ENCODE peak calls at places on chromosomes 7 and 10, in nine cellular contexts. H, I, Q, E, C, F, O, Y and D are unnamed samples.

GRCh38 chr10:110206988-110207804 is at the start of gene MXI1:
- DNase-seq in I (peak), Q (peak), H (no peak), E (peak), Y (peak), C (peak), F (peak), O (peak), D (no peak)

GRCh38 chr10:103695584-103696005 is 159.8 kb downstream of the SH3PXD2A start:
- DNase-seq in H (no peak), O (no peak), I (no peak), C (peak), E (no peak), Q (no peak), Y (peak), F (no peak), D (no peak)

GRCh38 chr7:85000973-85001372 is 185.9 kb downstream of the SEMA3D start:
- DNase-seq in Q (no peak), I (no peak), Y (no peak), C (no peak), O (no peak), H (no peak), F (no peak), E (no peak), D (no peak)

GRCh38 chr7:82017334-82017943 is 247.6 kb upstream of the HGF start:
- DNase-seq in O (no peak), H (no peak), I (peak), E (no peak), F (no peak), Y (no peak), C (peak), Q (no peak), D (no peak)

GRCh38 chr10:103168436-103168835 is 24.6 kb downstream of the NT5C2 start:
- DNase-seq in Q (no peak), F (no peak), E (no peak), C (peak), H (peak), O (no peak), I (peak), Y (no peak), D (no peak)

GRCh38 chr7:138663741-138664710 is 37.1 kb downstream of the SVOPL start:
- DNase-seq in C (peak), O (no peak), Q (no peak), Y (no peak), E (no peak), I (no peak), H (no peak), F (no peak), D (peak)

GRCh38 chr10:51285586-51285985 is 211.3 kb downstream of the PRKG1 start:
- DNase-seq in O (no peak), F (no peak), C (no peak), I (no peak), Y (no peak), Q (no peak), E (no peak), H (no peak), D (no peak)

GRCh38 chr7:131717181-131717580 is 160.8 kb upstream of the PODXL start:
- DNase-seq in H (no peak), F (no peak), Q (peak), E (no peak), I (no peak), O (no peak), C (no peak), Y (no peak), D (no peak)

GRCh38 chr7:372939-373791 is 83.2 kb downstream of the FOXL3 start:
- DNase-seq in I (no peak), Y (peak), C (no peak), F (peak), O (no peak), H (no peak), Q (no peak), E (peak), D (peak)

GRCh38 chr10:124681626-124682552 is 62.3 kb downstream of the FAM53B start:
- DNase-seq in O (no peak), H (no peak), Y (peak), Q (no peak), F (no peak), E (no peak), C (no peak), I (no peak), D (no peak)

GRCh38 chr7:75650671-75651070 is 88.1 kb downstream of the HIP1 start:
- DNase-seq in C (no peak), Q (no peak), H (no peak), Y (peak), F (no peak), E (no peak), I (no peak), O (no peak), D (peak)

GRCh38 chr10:43595739-43596298 is 10.4 kb upstream of the ZNF485 start:
- DNase-seq in I (no peak), C (no peak), H (no peak), E (no peak), F (no peak), Y (no peak), Q (no peak), O (no peak), D (no peak)

GRCh38 chr7:31052504-31052840 is 364 bp downstream of the ADCYAP1R1 start:
- DNase-seq in Y (no peak), I (no peak), F (no peak), Q (no peak), C (no peak), E (no peak), H (no peak), O (no peak), D (no peak)

GRCh38 chr10:44935201-44935960 is 24.2 kb upstream of the RASSF4 start:
- DNase-seq in Q (peak), E (no peak), H (peak), F (peak), Y (peak), I (peak), O (no peak), C (peak), D (no peak)

DNA sequence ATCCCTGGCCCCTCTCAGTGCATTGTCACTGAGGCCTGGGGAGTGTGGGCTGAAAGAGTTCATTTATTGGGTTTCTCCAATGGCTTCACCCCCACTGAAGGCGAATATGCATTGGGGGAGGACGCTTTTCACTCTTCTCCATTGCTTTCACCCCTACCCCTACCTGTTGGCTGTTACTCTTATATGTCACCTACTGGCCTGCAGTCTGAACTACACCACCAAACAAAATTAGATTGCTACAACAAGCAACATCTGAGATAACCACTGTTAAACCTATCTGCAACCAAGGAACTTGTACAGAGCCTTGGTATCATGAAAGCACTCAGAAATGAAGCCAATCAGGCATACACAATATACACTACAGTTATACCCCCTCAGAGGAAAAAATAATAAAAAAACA is 203.7 kb downstream of the REEP3 start:
- DNase-seq in C (no peak), H (no peak), O (no peak), E (no peak), Q (no peak), I (no peak), Y (no peak), F (no peak), D (no peak)
- TF ChIP-seq CTCF in C (no peak), H (no peak), O (no peak), E (no peak), Q (no peak), I (peak), Y (no peak), F (no peak), D (no peak)

GRCh38 chr10:116352125-116352524 is 27.9 kb downstream of the CCDC172 start:
- DNase-seq in C (no peak), H (no peak), Q (no peak), O (no peak), E (no peak), I (no peak), Y (no peak), F (no peak), D (no peak)
- TF ChIP-seq CTCF in C (no peak), H (no peak), Q (no peak), O (no peak), E (no peak), I (no peak), Y (no peak), F (no peak), D (no peak)

GRCh38 chr10:47237316-47238260 is 62.4 kb upstream of the GDF10 start:
- DNase-seq in O (no peak), I (no peak), Q (peak), H (no peak), C (no peak), E (no peak), F (no peak), Y (no peak), D (no peak)
- TF ChIP-seq CTCF in O (no peak), I (peak), Q (no peak), H (no peak), C (no peak), E (no peak), F (no peak), Y (no peak), D (no peak)

DNA sequence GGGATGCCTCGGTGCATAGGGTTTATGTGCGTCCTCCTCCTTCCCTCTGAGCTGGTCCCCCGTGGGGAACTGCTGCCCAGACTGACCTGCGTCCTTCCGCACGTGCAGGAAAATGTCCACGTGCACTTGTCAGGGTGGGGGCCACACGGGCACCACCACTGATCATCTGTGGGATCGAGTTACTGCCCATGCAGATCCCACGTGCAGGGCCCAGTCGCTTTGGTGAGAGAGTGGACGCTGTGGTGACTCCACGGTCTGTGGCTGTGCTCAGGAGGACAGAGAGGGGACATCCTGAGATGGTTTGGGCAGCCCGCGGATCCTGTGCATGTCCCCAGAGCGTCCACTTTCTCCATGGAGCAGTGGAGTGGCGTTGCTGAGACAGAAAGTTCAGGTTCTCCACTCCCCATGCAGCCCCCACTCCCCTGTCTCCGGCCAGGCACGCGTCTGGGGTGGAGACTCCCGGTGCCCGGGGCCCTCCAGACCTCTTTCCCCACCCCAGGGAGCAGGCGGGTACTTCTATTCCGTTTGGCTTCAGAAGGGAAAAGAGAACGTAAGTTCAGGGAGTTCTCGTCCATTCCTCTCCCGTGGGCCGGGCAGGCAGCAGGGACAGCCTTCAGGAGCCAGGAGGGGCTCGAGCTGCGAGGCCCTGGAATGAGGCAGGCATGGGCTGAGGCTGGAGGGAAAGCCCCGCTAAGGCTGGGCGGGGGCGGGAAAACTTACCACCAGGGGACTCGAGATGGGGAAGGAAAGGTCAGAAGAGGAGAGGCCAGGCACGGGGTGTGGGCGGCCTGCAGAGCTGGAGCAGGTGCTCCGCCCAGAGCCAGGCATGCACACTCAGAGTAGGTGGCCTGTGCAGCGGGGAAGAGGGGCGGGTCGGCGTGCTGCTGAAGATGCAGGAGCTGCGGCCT is 59.9 kb downstream of the EGFR start:
- DNase-seq in F (no peak), E (no peak), H (no peak), I (no peak), C (no peak), Q (no peak), O (no peak), Y (no peak), D (no peak)
- TF ChIP-seq CTCF in F (no peak), E (no peak), H (no peak), I (no peak), C (no peak), Q (no peak), O (no peak), Y (no peak), D (no peak)

DNA sequence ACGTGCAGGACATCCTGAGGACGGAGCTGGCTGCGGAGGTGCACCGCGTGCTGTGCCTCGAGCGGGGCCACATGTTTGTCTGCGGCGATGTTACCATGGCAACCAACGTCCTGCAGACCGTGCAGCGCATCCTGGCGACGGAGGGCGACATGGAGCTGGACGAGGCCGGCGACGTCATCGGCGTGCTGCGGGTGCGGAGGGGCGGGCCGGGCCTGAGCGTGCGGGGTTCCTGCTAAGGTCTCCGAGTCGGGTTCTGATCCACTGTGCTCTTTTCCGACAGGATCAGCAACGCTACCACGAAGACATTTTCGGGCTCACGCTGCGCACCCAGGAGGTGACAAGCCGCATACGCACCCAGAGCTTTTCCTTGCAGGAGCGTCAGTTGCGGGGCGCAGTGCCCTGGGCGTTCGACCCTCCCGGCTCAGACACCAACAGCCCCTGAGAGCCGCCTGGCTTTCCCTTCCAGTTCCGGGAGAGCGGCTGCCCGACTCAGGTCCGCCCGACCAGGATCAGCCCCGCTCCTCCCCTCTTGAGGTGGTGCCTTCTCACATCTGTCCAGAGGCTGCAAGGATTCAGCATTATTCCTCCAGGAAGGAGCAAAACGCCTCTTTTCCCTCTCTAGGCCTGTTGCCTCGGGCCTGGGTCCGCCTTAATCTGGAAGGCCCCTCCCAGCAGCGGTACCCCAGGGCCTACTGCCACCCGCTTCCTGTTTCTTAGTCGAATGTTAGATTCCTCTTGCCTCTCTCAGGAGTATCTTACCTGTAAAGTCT is 10.4 kb downstream of the ATG9B start:
- DNase-seq in Y (peak), Q (peak), E (peak), O (peak), H (no peak), I (peak), C (peak), F (peak), D (no peak)
- TF ChIP-seq CTCF in Y (peak), Q (no peak), E (no peak), O (no peak), H (peak), I (peak), C (no peak), F (peak), D (no peak)

GRCh38 chr10:26626066-26626465 is 71.4 kb upstream of the PDSS1 start:
- DNase-seq in H (no peak), F (no peak), I (no peak), C (no peak), Q (no peak), O (no peak), E (no peak), Y (no peak), D (no peak)

GRCh38 chr10:26628395-26628794 is 69.1 kb upstream of the PDSS1 start:
- DNase-seq in O (no peak), Q (no peak), E (no peak), C (no peak), F (no peak), H (no peak), Y (no peak), I (no peak), D (no peak)

GRCh38 chr10:26624017-26624416 is 73.5 kb upstream of the PDSS1 start:
- DNase-seq in O (no peak), E (no peak), Q (no peak), F (no peak), I (no peak), C (no peak), Y (no peak), H (no peak), D (no peak)

GRCh38 chr10:26622891-26623290 is 74.6 kb upstream of the PDSS1 start:
- DNase-seq in H (no peak), I (no peak), C (no peak), E (no peak), Q (no peak), Y (no peak), O (no peak), F (no peak), D (no peak)

GRCh38 chr10:26627320-26627719 is 70.2 kb upstream of the PDSS1 start:
- DNase-seq in Q (no peak), E (no peak), I (no peak), F (no peak), C (no peak), O (no peak), Y (no peak), H (no peak), D (no peak)
- TF ChIP-seq CTCF in Q (no peak), E (no peak), I (peak), F (no peak), C (no peak), O (no peak), Y (no peak), H (no peak), D (no peak)

DNA sequence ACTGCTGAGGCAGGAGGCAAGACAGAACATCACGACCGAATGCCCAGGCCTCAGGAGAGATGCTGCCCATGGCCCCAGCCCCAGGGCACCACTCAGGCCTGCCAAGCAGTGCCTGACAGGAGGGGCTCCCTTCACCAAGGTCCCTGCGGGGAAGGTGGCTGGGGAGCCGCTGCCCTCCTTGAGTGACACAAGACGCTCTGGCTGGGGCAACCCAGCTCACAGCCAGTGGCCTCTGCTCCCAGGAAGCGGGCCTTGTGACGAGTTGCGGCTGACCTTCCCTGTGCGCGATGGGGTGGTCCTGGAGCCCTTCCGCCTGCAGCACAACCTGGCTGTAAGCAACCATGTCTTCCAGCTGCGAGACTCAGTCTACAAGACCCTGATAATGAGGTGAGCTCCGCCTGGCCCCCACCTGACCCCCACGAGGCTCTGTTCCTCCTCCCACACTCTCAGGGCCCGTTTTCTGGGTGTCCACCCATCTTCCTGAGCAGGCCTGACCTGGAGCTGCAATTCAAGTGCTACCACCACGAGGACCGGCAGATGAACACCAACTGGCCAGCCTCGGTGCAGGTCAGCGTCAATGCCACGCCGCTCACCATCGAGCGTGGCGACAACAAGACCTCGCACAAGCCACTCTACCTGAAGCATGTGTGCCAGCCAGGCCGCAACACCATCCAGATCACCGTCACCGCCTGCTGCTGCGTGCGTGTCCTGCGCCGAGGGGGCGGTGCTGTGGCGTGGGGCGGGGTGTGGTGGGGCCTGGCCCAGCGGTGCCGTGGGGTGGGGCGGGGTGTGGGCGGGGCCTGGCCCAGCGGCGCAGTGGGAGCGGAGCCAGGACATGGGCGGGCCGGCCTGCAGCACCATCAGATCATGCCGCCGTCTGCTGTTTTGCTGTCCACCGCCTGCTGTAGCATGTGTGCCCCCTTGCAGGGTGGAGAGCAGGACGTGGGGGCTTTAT is 12.8 kb downstream of the ZMIZ2 start:
- DNase-seq in Q (no peak), E (peak), C (no peak), F (no peak), Y (peak), H (no peak), O (no peak), I (no peak), D (no peak)
- TF ChIP-seq CTCF in Q (no peak), E (no peak), C (no peak), F (no peak), Y (no peak), H (no peak), O (no peak), I (no peak), D (no peak)

DNA sequence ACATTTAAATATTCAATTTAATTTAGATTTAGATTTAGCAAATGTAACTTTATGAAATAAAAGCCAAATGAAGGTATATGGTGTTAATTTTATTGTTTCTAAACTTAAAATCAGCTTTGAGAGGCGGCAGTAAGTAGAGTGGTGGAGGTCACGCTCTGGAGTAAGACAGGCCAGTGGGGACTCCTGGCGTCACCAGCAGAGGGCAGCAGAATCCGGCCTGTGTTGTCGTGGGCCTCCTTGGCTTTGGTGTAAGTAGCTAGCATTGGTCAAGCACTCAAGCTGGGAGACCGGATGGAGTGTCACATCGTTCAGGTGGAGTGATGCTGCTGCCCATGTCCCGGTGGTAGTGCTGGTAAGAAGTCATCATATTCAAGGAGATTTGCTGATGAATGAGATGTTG is 98.7 kb upstream of the DNAJB6 start:
- DNase-seq in F (no peak), H (no peak), Q (no peak), E (no peak), O (no peak), C (no peak), I (no peak), Y (no peak), D (no peak)
- TF ChIP-seq CTCF in F (peak), H (no peak), Q (no peak), E (no peak), O (no peak), C (peak), I (peak), Y (no peak), D (peak)